ENCODE peak calls at places on chromosomes 3 and 15, in nine cellular contexts. U is T47D; A is HFFc6; R is H7; B is cardiac muscle cell; Y is activated T-helper 1 cell treated with anti-CD3 and anti-CD28 coated beads, Interleukin-2, amount 50 U/mL, for 16 hours; M is Kasumi-1; T is mucosa of descending colon; C is C1 segment of cervical spinal cord. D is an unnamed sample.

GRCh38 chr3:27323087-27323570 is 46.1 kb downstream of the NEK10 start:
- DNase-seq in U (no peak), A (no peak), R (peak), B (no peak), Y (no peak), M (no peak), T (no peak), C (no peak), D (no peak)

GRCh38 chr3:40930131-40930538 is 269.2 kb upstream of the CTNNB1 start:
- DNase-seq in U (no peak), A (no peak), R (no peak), B (peak), Y (no peak), M (peak), T (no peak), C (no peak), D (no peak)

GRCh38 chr3:122555275-122556071 is 8.6 kb downstream of the PARP9 start:
- DNase-seq in U (no peak), A (no peak), R (no peak), B (peak), Y (no peak), M (no peak), T (no peak), C (no peak), D (no peak)

GRCh38 chr3:48504051-48504946 is at the start of gene SHISA5:
- DNase-seq in U (peak), A (peak), R (peak), B (peak), Y (peak), M (no peak), T (peak), C (peak), D (no peak)

GRCh38 chr3:127480196-127480933 is 110.2 kb downstream of the TPRA1 start:
- DNase-seq in U (no peak), A (no peak), R (peak), B (no peak), Y (no peak), M (no peak), T (no peak), C (no peak), D (no peak)

GRCh38 chr15:80778964-80779657 is at the start of gene CEMIP:
- DNase-seq in U (peak), A (peak), R (peak), B (peak), Y (no peak), M (peak), T (peak), C (peak), D (no peak)

GRCh38 chr3:45929042-45929679 is 14.1 kb upstream of the CXCR6 start:
- DNase-seq in U (peak), A (peak), R (peak), B (peak), Y (no peak), M (peak), T (no peak), C (no peak), D (no peak)

GRCh38 chr3:30273304-30274072 is 332.9 kb upstream of the TGFBR2 start:
- DNase-seq in U (no peak), A (peak), R (no peak), B (peak), Y (no peak), M (no peak), T (no peak), C (no peak), D (no peak)

GRCh38 chr15:89836255-89837133 is 21.8 kb upstream of the ANPEP start:
- DNase-seq in U (no peak), A (peak), R (no peak), B (peak), Y (no peak), M (no peak), T (no peak), C (no peak), D (no peak)

GRCh38 chr3:52845691-52846426 is 11.0 kb upstream of the MUSTN1 start:
- DNase-seq in U (no peak), A (no peak), R (peak), B (no peak), Y (no peak), M (no peak), T (no peak), C (no peak), D (no peak)

GRCh38 chr3:186427627-186428026 is 65.6 kb upstream of the DGKG start:
- DNase-seq in U (no peak), A (no peak), R (no peak), B (peak), Y (no peak), M (no peak), T (no peak), C (no peak), D (no peak)

D was measured in GF-D8.